ENCODE peak calls at places on chromosome 5, in four cellular contexts. Q is HepG2; B is lung; H is CD8-positive, alpha-beta T cell. R is an unnamed sample.

GRCh38 chr5:17180330-17180843 is 37.0 kb upstream of the BASP1 start:
- DNase-seq in B (no peak), H (no peak), Q (no peak), R (no peak)

GRCh38 chr5:61637566-61637965 is 305.5 kb downstream of the ZSWIM6 start:
- DNase-seq in B (no peak), H (no peak), Q (no peak), R (no peak)

GRCh38 chr5:132820162-132820754 is 7.2 kb downstream of the SOWAHA start:
- DNase-seq in Q (peak; percentile 88), B (peak; percentile 90), H (peak; percentile 83), R (peak; percentile 93)

GRCh38 chr5:147346006-147346561 is 111.3 kb downstream of the STK32A start:
- DNase-seq in H (no peak), Q (no peak), B (no peak), R (no peak)

GRCh38 chr5:149799119-149799623 is 69.1 kb downstream of the PPARGC1B start:
- DNase-seq in B (no peak), H (no peak), Q (peak; percentile 21), R (no peak)

GRCh38 chr5:106862450-106863193 is 808.1 kb downstream of the EFNA5 start:
- DNase-seq in B (no peak), H (no peak), Q (no peak), R (no peak)

GRCh38 chr5:34450338-34450737 is 205.8 kb upstream of the RAI14 start:
- DNase-seq in Q (no peak), B (no peak), H (no peak), R (no peak)

GRCh38 chr5:77064040-77064439 is 23.0 kb downstream of the ZBED3 start:
- DNase-seq in H (no peak), B (no peak), Q (no peak), R (no peak)

GRCh38 chr5:181189962-181190710 is 14.9 kb downstream of the TRIM7 start:
- DNase-seq in B (no peak), H (peak; percentile 51), Q (no peak), R (no peak)

GRCh38 chr5:5331838-5332237 is 90.6 kb upstream of the ICE1 start:
- DNase-seq in Q (no peak), B (no peak), H (no peak), R (no peak)

GRCh38 chr5:54222336-54222735 is 88.0 kb downstream of the ARL15 start:
- DNase-seq in H (no peak), B (no peak), Q (no peak), R (no peak)

DNA sequence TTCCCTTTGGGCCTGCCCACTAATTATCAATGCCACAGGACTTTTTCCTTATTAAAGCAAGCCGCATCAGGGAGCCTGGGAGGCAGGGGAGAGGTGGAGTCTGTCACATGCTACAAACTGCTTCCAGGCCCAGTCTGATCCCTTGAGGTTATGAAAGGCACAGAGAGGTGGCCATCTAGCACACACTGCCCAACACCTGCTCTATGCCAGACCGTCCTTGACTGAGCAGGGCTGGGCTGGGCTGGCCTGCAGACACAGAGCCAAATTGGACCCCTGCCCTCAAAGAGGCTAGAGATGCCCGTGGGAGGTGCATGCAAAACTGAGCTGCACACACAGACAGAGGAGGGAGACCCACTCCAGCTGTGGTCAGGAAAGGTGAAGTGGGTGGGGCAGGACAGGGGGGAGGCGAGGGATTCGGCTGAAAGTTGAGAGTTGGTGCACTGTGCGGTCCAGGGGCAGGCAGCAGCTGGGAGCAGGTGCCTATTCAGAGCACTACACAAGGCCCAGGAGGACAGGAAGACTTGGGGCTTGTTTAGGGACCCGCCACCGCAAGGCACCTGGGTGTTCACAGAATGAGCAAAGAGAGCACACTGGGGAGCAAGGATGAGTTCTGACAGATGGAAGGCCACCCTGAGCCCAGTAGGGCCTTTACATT is 36.4 kb upstream of the TCF7 start:
- DNase-seq in Q (no peak), B (no peak), H (peak; percentile 48), R (no peak)
- H3K4me3 ChIP-seq in Q (no peak overlapping the region), B (no peak overlapping the region), H (no peak overlapping the region), R (no peak overlapping the region)

GRCh38 chr5:59766394-59766793 is 127.1 kb downstream of the PDE4D start:
- DNase-seq in H (no peak), B (no peak), Q (no peak), R (no peak)

GRCh38 chr5:59769041-59769360 is 124.5 kb downstream of the PDE4D start:
- DNase-seq in H (no peak), Q (no peak), B (no peak), R (peak; percentile 25)

GRCh38 chr5:59769832-59770231 is 123.7 kb downstream of the PDE4D start:
- DNase-seq in H (no peak), Q (no peak), B (no peak), R (no peak)

GRCh38 chr5:59767753-59768159 is 125.8 kb downstream of the PDE4D start:
- DNase-seq in B (no peak), H (no peak), Q (no peak), R (no peak)

DNA sequence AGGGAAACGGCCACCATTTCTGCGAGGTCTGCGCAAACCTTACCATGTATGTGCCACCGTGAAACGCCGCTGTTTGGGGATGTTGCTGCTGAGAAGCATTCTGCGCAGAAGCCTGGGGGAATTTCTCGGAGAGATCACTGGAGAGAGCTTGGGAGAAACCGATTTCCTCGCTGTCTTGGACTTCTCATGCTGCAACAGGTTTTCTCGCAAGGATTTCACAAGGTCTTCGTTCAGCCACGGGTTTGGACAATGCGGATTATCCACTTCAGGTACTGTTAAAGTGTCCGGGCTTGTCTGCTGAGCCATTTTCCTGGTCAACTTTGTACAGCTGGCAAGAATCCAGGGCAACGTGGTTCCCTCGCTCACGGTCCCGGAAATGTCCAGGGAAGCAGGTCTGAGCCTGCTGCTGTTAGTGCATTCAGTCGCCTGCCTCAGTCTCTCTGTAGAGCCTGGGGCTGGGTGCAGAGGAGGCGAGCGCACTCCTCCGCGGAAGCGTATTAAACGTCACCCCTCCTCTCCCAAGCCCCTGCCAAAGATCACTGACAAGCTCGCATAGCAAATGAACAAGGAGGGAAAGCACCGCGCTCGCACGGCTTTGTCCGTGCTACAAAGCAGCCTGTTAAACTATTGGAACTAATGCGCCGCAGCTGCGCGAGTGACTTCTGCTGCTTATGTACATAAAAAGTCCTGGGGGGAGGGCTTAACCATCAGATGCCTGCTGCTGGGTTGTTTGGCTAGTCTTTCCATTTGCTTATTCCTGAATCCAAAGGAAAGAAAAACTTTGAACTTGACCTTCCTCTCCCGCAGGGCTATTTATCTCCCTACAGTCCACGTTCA is 125.1 kb downstream of the PDE4D start:
- DNase-seq in Q (peak; percentile 77), B (peak; percentile 66), H (no peak), R (peak; percentile 77)
- TF ChIP-seq CTCF in Q (no peak), B (no peak), H (no peak), R (no peak)

GRCh38 chr5:69281114-69281513 is 46.4 kb downstream of the CDK7 start:
- DNase-seq in H (no peak), B (no peak), Q (no peak), R (no peak)

GRCh38 chr5:69271376-69271775 is 36.7 kb downstream of the CDK7 start:
- DNase-seq in Q (no peak), B (peak; percentile 53), H (no peak), R (no peak)

GRCh38 chr5:69275563-69275962 is 40.9 kb downstream of the CDK7 start:
- DNase-seq in H (no peak), Q (no peak), B (no peak), R (no peak)

GRCh38 chr5:69279517-69279916 is 44.8 kb downstream of the CDK7 start:
- DNase-seq in Q (no peak), H (no peak), B (no peak), R (no peak)

GRCh38 chr5:69276422-69277174 is 41.9 kb downstream of the CDK7 start:
- DNase-seq in Q (peak; percentile 87), B (no peak), H (no peak), R (no peak)
- H3K36me3 ChIP-seq in Q (peaks cover 44% of the 10 kb centered on the region), B (peaks cover 18% of the 10 kb centered on the region), H (peaks cover 10% of the 10 kb centered on the region), R (peaks cover 23% of the 10 kb centered on the region)

GRCh38 chr5:157267766-157268480 is 2.0 kb downstream of the CYFIP2 start:
- DNase-seq in Q (no peak), H (no peak), B (no peak), R (no peak)

GRCh38 chr5:157266286-157267007 is 524 bp downstream of the CYFIP2 start:
- DNase-seq in H (peak; percentile 66), Q (no peak), B (no peak), R (peak; percentile 49)

GRCh38 chr5:157265714-157266285 is at the start of gene CYFIP2:
- DNase-seq in Q (no peak), B (peak; percentile 56), H (peak; percentile 89), R (peak; percentile 19)

GRCh38 chr5:157269165-157269671 is 3.3 kb downstream of the CYFIP2 start:
- DNase-seq in B (peak; percentile 75), Q (no peak), H (peak; percentile 41), R (no peak)

GRCh38 chr5:157267025-157267424 is 1.1 kb downstream of the CYFIP2 start:
- DNase-seq in Q (no peak), B (no peak), H (no peak), R (no peak)
- H3K4me3 ChIP-seq in Q (peak overlapping the region; percentile 74), B (no peak overlapping the region), H (peak overlapping the region; percentile 77), R (peak overlapping the region; percentile 50)

GRCh38 chr5:14741131-14741530 is 76.6 kb downstream of the OTULIN start:
- DNase-seq in B (no peak), H (no peak), Q (no peak), R (no peak)
- TF ChIP-seq CTCF in B (no peak), H (no peak), Q (no peak), R (no peak)

DNA sequence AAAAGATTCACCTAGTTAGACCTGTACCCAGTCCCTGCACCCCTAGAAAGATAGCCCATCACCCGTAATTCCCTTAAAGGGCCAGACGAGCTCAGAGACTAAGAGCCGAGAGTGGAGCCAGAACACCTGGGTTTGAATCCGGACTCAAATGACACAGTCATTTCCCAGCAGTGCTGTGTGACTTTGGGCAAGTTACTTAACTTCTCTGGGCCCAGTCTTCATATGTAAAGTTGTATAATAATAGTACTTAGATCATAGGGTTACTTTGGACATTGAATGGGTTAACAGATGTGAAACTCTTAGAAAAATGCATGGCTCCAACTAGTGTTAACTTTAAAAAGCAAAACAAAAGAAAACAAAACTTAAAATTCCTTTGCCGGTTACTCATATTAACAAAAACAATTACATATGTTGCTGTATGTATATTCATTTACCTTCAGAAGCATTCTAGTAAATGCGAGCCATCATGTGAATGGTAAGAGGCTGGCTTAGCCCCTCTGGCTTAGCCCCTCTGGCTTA is 40.4 kb upstream of the RASGRF2 start:
- DNase-seq in Q (no peak), H (no peak), B (no peak), R (no peak)
- H3K36me3 ChIP-seq in Q (no peaks in the 10 kb centered on the region), H (no peaks in the 10 kb centered on the region), B (no peaks in the 10 kb centered on the region), R (no peaks in the 10 kb centered on the region)

GRCh38 chr5:151673421-151673820 is 13.3 kb downstream of the SPARC start:
- DNase-seq in H (no peak), Q (no peak), B (no peak), R (no peak)
- H3K4me3 ChIP-seq in H (no peak overlapping the region), Q (no peak overlapping the region), B (no peak overlapping the region), R (no peak overlapping the region)

GRCh38 chr5:113447651-113448050 is 12.9 kb upstream of the TSSK1B start:
- DNase-seq in Q (peak; percentile 23), H (no peak), B (no peak), R (peak; percentile 52)
- TF ChIP-seq CTCF in Q (peak; percentile 58), H (no peak), B (no peak), R (peak; percentile 10)

DNA sequence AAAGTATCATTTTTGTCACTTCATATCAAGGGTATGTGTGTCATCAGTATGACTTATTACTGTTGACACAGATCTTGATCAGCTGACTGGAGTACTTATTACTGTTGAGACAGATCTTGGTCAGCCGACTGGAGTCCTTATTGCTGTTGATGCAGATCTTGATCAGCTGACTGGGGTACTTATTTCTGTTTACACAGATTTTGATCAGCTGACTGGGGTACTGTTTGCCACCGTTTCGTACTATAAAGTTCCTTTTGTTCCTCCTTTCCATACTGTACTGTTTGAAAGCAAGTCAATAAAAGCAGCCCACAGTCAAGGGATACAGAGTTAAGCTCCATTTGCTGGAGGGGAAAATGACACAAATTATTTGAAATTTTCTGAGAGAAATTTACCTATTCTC is 347.3 kb downstream of the CDH12 start:
- DNase-seq in H (no peak), Q (no peak), B (no peak), R (no peak)
- H3K36me3 ChIP-seq in H (no peaks in the 10 kb centered on the region), Q (no peaks in the 10 kb centered on the region), B (no peaks in the 10 kb centered on the region), R (no peaks in the 10 kb centered on the region)